ENCODE peak calls at places on chromosome 21, in nine cellular contexts. S, L, T, Q, Y, F, N, O and P are unnamed samples.

GRCh38 chr21:33230518-33231324 is 983 bp downstream of the IFNAR2 start:
- DNase-seq in S (peak), Y (no peak), F (peak), T (peak), Q (no peak), O (peak), L (peak), N (no peak), P (peak)

GRCh38 chr21:44006017-44006624 is 6.0 kb upstream of the TRAPPC10 start:
- DNase-seq in S (no peak), Y (no peak), O (no peak), Q (no peak), N (no peak), L (no peak), T (peak), F (peak), P (peak)

GRCh38 chr21:42375141-42375905 is 9.0 kb upstream of the TFF1 start:
- DNase-seq in T (no peak), F (no peak), Y (no peak), S (no peak), L (peak), O (peak), N (no peak), Q (no peak), P (no peak)

GRCh38 chr21:45322231-45322959 is 34.7 kb upstream of the POFUT2 start:
- DNase-seq in S (peak), Y (no peak), Q (no peak), L (no peak), T (no peak), O (no peak), F (no peak), N (no peak), P (no peak)

GRCh38 chr21:32061755-32062154 is 188.9 kb downstream of the HUNK start:
- DNase-seq in L (no peak), Q (no peak), Y (no peak), T (no peak), O (no peak), S (no peak), N (no peak), F (no peak), P (no peak)

GRCh38 chr21:37153935-37154350 is 80.9 kb downstream of the TTC3 start:
- DNase-seq in S (peak), O (no peak), F (no peak), Y (no peak), Q (no peak), N (no peak), T (peak), L (no peak), P (peak)

GRCh38 chr21:25518491-25518911 is 88.8 kb downstream of the MRPL39 start:
- DNase-seq in N (no peak), L (no peak), Y (no peak), F (no peak), Q (no peak), O (peak), S (no peak), T (no peak), P (no peak)

GRCh38 chr21:27219068-27219467 is 252.2 kb upstream of the ADAMTS5 start:
- DNase-seq in S (no peak), L (no peak), T (peak), N (no peak), F (peak), Q (no peak), Y (no peak), O (no peak), P (peak)

GRCh38 chr21:29819675-29820337 is 120.0 kb downstream of the GRIK1 start:
- DNase-seq in N (no peak), T (no peak), L (no peak), S (no peak), Y (no peak), Q (no peak), O (no peak), F (no peak), P (no peak)

GRCh38 chr21:17128132-17128531 is 384.7 kb upstream of the CXADR start:
- DNase-seq in O (no peak), Y (no peak), S (no peak), T (no peak), L (no peak), N (no peak), Q (no peak), F (no peak), P (no peak)